ENCODE peak calls at places on chromosomes 2 and 18, in ten cellular contexts. H is uterus, S is IMR-90, R is HCT116, W is tibial nerve, F is adrenal gland, Q is esophagus squamous epithelium, D is right lobe of liver, P is endothelial cell of umbilical vein, G is upper lobe of left lung. N is an unnamed sample.

GRCh38 chr2:179861027-179861776 is at the start of gene ZNF385B:
- DNase-seq in H (peak), S (peak), R (no peak), W (no peak), F (peak), Q (no peak), D (peak), P (peak), G (no peak), N (peak)

GRCh38 chr18:62690416-62690815 is 24.9 kb upstream of the PHLPP1 start:
- DNase-seq in H (no peak), S (no peak), R (no peak), W (no peak), F (no peak), Q (no peak), D (no peak), P (no peak), G (no peak), N (no peak)

GRCh38 chr2:216057688-216058193 is 23.9 kb downstream of the PECR start:
- DNase-seq in H (no peak), S (peak), R (peak), W (no peak), F (no peak), Q (no peak), D (peak), P (no peak), G (peak), N (peak)

GRCh38 chr2:70570041-70570661 is 16.5 kb upstream of the TGFA start:
- DNase-seq in H (no peak), S (no peak), R (peak), W (no peak), F (no peak), Q (no peak), D (no peak), P (no peak), G (no peak), N (no peak)

GRCh38 chr2:12046641-12047040 is 300.2 kb downstream of the LPIN1 start:
- DNase-seq in H (no peak), S (peak), R (no peak), W (no peak), F (no peak), Q (no peak), D (no peak), P (no peak), G (no peak), N (no peak)

GRCh38 chr18:58438161-58438983 is 190.5 kb downstream of the ALPK2 start:
- DNase-seq in H (no peak), S (peak), R (no peak), W (no peak), F (no peak), Q (no peak), D (no peak), P (no peak), G (no peak), N (no peak)

GRCh38 chr2:24930768-24931167 is 10.7 kb upstream of the ADCY3 start:
- DNase-seq in H (no peak), S (peak), R (no peak), W (no peak), F (no peak), Q (no peak), D (no peak), P (no peak), G (no peak), N (no peak)

GRCh38 chr18:29780814-29781213 is 1261.7 kb downstream of the DSC3 start:
- DNase-seq in H (no peak), S (no peak), R (no peak), W (no peak), F (no peak), Q (no peak), D (no peak), P (no peak), G (no peak), N (no peak)

GRCh38 chr2:26542194-26542455 is 64.2 kb upstream of the OTOF start:
- DNase-seq in H (no peak), S (no peak), R (no peak), W (no peak), F (no peak), Q (no peak), D (no peak), P (no peak), G (no peak), N (peak)

GRCh38 chr18:10973579-10974260 is 175.6 kb downstream of the PIEZO2 start:
- DNase-seq in H (no peak), S (peak), R (no peak), W (no peak), F (peak), Q (no peak), D (no peak), P (peak), G (no peak), N (no peak)

GRCh38 chr2:109720379-109721116 is 73.6 kb upstream of the RGPD5 start:
- DNase-seq in H (no peak), S (no peak), R (no peak), W (no peak), F (no peak), Q (no peak), D (no peak), P (no peak), G (no peak), N (no peak)

GRCh38 chr18:46332286-46332801 is 228.2 kb downstream of the HAUS1 start:
- DNase-seq in H (no peak), S (no peak), R (no peak), W (no peak), F (no peak), Q (no peak), D (no peak), P (no peak), G (no peak), N (no peak)

GRCh38 chr2:40668435-40668834 is 216.5 kb upstream of the SLC8A1 start:
- DNase-seq in H (peak), S (peak), R (no peak), W (peak), F (peak), Q (no peak), D (no peak), P (no peak), G (no peak), N (no peak)

GRCh38 chr2:129821445-129821844 is 158.0 kb upstream of the RAB6C start:
- DNase-seq in H (no peak), S (no peak), R (no peak), W (no peak), F (no peak), Q (no peak), D (no peak), P (no peak), G (no peak), N (no peak)

GRCh38 chr2:24164416-24164973 is 10.4 kb upstream of the FAM228A start:
- DNase-seq in H (no peak), S (no peak), R (peak), W (no peak), F (peak), Q (no peak), D (no peak), P (no peak), G (peak), N (no peak)

GRCh38 chr2:4678937-4679336 is 975.6 kb downstream of the DCDC2C start:
- DNase-seq in H (no peak), S (no peak), R (no peak), W (no peak), F (no peak), Q (no peak), D (no peak), P (no peak), G (no peak), N (no peak)

GRCh38 chr2:53317863-53318262 is 449.7 kb upstream of the CHAC2 start:
- DNase-seq in H (no peak), S (peak), R (no peak), W (no peak), F (no peak), Q (no peak), D (no peak), P (no peak), G (no peak), N (no peak)

GRCh38 chr18:10755855-10756254 is 230.0 kb downstream of the NAPG start:
- DNase-seq in H (no peak), S (no peak), R (no peak), W (no peak), F (no peak), Q (no peak), D (no peak), P (no peak), G (no peak), N (no peak)

GRCh38 chr2:68809324-68810240 is 61.6 kb downstream of the BMP10 start:
- DNase-seq in H (no peak), S (no peak), R (no peak), W (no peak), F (no peak), Q (no peak), D (peak), P (no peak), G (no peak), N (no peak)

GRCh38 chr18:12520442-12520992 is 112.8 kb downstream of the PRELID3A start:
- DNase-seq in H (no peak), S (peak), R (no peak), W (no peak), F (no peak), Q (no peak), D (no peak), P (no peak), G (no peak), N (no peak)

GRCh38 chr2:121132054-121132453 is 152.9 kb downstream of the TFCP2L1 start:
- DNase-seq in H (no peak), S (no peak), R (no peak), W (no peak), F (no peak), Q (no peak), D (no peak), P (no peak), G (no peak), N (no peak)

GRCh38 chr2:135528006-135528405 is 3.0 kb downstream of the ZRANB3 start:
- DNase-seq in H (no peak), S (no peak), R (no peak), W (no peak), F (no peak), Q (no peak), D (no peak), P (no peak), G (no peak), N (no peak)

GRCh38 chr2:133732982-133733670 is 164.9 kb upstream of the NCKAP5 start:
- DNase-seq in H (no peak), S (no peak), R (no peak), W (no peak), F (no peak), Q (no peak), D (no peak), P (no peak), G (no peak), N (no peak)

GRCh38 chr2:45654250-45654649 is 2.8 kb downstream of the PRKCE start:
- DNase-seq in H (no peak), S (no peak), R (no peak), W (no peak), F (no peak), Q (no peak), D (no peak), P (no peak), G (no peak), N (peak)

GRCh38 chr2:113711857-113712256 is 44.6 kb downstream of the SLC35F5 start:
- DNase-seq in H (no peak), S (no peak), R (no peak), W (no peak), F (no peak), Q (no peak), D (no peak), P (no peak), G (no peak), N (peak)

GRCh38 chr18:48093104-48093503 is 162.6 kb upstream of the SMAD2 start:
- DNase-seq in H (no peak), S (no peak), R (no peak), W (no peak), F (no peak), Q (no peak), D (no peak), P (no peak), G (no peak), N (no peak)

GRCh38 chr2:157206921-157207320 is 50.6 kb upstream of the GALNT5 start:
- DNase-seq in H (no peak), S (no peak), R (no peak), W (no peak), F (no peak), Q (no peak), D (no peak), P (no peak), G (no peak), N (no peak)

GRCh38 chr2:72367530-72368225 is 220.0 kb upstream of the CYP26B1 start:
- DNase-seq in H (no peak), S (peak), R (peak), W (no peak), F (peak), Q (peak), D (peak), P (peak), G (peak), N (peak)

GRCh38 chr2:42241517-42241916 is 72.4 kb downstream of the EML4 start:
- DNase-seq in H (no peak), S (no peak), R (no peak), W (no peak), F (no peak), Q (no peak), D (no peak), P (peak), G (no peak), N (no peak)

GRCh38 chr2:42238644-42239288 is 69.6 kb downstream of the EML4 start:
- DNase-seq in H (peak), S (no peak), R (peak), W (no peak), F (peak), Q (no peak), D (peak), P (peak), G (peak), N (peak)

GRCh38 chr2:42236911-42237310 is 67.8 kb downstream of the EML4 start:
- DNase-seq in H (no peak), S (no peak), R (no peak), W (no peak), F (no peak), Q (no peak), D (no peak), P (no peak), G (no peak), N (no peak)

GRCh38 chr2:42239811-42240210 is 70.7 kb downstream of the EML4 start:
- DNase-seq in H (no peak), S (no peak), R (no peak), W (no peak), F (no peak), Q (no peak), D (no peak), P (no peak), G (no peak), N (no peak)

DNA sequence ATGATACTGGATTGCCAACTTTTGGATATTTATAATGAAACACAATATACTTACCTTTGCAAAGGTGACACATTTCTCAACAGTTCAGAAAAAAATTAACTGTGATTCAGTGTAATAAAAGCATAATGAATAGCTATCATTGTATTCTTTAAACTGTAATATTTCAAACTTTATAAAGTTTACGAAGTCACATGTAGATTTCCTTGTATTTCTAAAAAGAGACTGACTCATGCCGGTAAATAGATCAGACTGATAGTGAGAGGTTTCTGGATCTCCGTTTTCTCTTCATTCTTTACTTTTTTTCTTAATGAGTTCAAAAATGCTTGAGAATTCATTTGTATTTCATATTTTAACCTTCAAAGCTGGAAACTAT is 70.1 kb downstream of the EML4 start:
- DNase-seq in H (no peak), S (no peak), R (no peak), W (no peak), F (no peak), Q (no peak), D (no peak), P (peak), G (no peak), N (no peak)
- TF ChIP-seq POLR2A in H (no peak), S (no peak), R (no peak), W (no peak), F (no peak), Q (no peak), D (no peak), P (no peak), G (no peak), N (no peak)

GRCh38 chr2:16652296-16653082 is 13.1 kb downstream of the CYRIA start:
- DNase-seq in H (peak), S (peak), R (no peak), W (no peak), F (no peak), Q (no peak), D (no peak), P (no peak), G (peak), N (peak)

GRCh38 chr2:16647992-16648617 is 17.5 kb downstream of the CYRIA start:
- DNase-seq in H (no peak), S (no peak), R (no peak), W (no peak), F (no peak), Q (no peak), D (no peak), P (no peak), G (no peak), N (no peak)

GRCh38 chr2:16650287-16651249 is 15.1 kb downstream of the CYRIA start:
- DNase-seq in H (no peak), S (peak), R (no peak), W (no peak), F (peak), Q (no peak), D (no peak), P (peak), G (no peak), N (peak)

GRCh38 chr2:16653083-16653375 is 12.6 kb downstream of the CYRIA start:
- DNase-seq in H (peak), S (no peak), R (no peak), W (no peak), F (peak), Q (no peak), D (no peak), P (no peak), G (no peak), N (peak)

GRCh38 chr2:16649353-16650286 is 16.0 kb downstream of the CYRIA start:
- DNase-seq in H (no peak), S (no peak), R (no peak), W (no peak), F (no peak), Q (no peak), D (no peak), P (no peak), G (no peak), N (no peak)
- TF ChIP-seq CTCF in H (no peak), S (no peak), R (no peak), W (no peak), F (no peak), Q (no peak), D (no peak), P (no peak), G (no peak), N (no peak)

DNA sequence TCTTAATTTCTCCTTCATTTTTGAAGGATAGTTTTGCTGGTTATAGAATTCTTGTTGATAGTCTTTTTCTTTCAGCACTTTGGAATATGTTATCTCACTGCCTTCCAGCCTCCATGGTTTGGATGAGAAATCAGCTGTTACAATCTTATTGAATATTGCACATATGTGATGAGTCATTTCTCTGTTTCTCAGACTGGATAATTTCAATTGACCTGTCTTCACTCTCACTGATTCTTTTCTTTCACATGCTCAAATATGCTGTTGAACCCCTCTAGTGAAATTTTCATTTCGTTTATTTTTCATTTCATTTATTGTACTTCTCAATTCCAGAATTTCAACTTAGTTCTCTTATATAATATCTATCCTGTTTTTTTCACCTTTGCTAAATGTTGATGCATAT is 22.2 kb downstream of the PDK1 start:
- DNase-seq in H (no peak), S (peak), R (no peak), W (no peak), F (no peak), Q (no peak), D (no peak), P (no peak), G (no peak), N (no peak)
- TF ChIP-seq POLR2A in H (no peak), S (no peak), R (no peak), W (no peak), F (no peak), Q (no peak), D (no peak), P (no peak), G (no peak), N (no peak)

GRCh38 chr18:44901283-44901682 is 220.6 kb downstream of the SETBP1 start:
- DNase-seq in H (no peak), S (no peak), R (no peak), W (no peak), F (no peak), Q (no peak), D (no peak), P (no peak), G (no peak), N (no peak)
- TF ChIP-seq CTCF in H (no peak), S (peak), R (no peak), W (no peak), F (no peak), Q (no peak), D (no peak), P (no peak), G (no peak), N (no peak)

GRCh38 chr2:188227713-188228112 is 64.0 kb upstream of the GULP1 start:
- DNase-seq in H (no peak), S (no peak), R (no peak), W (no peak), F (no peak), Q (no peak), D (no peak), P (no peak), G (no peak), N (no peak)
- TF ChIP-seq POLR2A in H (no peak), S (no peak), R (no peak), W (no peak), F (no peak), Q (no peak), D (no peak), P (no peak), G (no peak), N (no peak)

DNA sequence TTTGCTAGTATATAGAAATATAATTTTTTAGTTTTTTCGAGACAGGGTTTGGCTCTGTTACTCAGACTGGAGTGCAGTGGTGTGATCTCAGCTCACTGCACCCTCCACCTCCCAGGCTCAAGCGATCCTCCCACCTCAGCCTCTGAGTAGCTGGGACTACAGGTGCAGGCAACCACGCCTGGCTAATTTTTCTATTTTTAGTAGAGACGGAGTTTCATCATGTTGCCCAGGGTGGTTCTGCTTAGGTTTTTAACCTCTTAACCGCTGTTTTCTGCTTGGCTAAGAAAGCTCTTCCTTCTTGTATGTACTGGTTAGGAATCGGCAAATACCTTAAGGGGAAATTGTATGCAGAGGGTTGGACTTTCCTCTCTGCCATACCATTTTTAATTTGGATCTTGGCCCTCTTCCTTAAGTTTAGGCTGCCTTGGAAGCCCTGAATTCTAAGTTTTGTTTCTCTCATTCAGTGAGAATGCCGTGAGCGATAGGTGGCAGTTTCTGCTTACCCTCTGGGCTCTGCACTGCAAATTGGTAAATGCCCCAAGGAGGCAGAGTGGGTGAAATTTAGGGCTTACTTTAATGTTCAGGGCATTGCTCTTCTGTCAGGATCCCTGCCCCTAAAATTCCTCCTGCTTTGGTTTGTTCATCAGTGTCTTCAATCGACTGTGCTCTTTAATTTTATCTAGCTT is 32.3 kb downstream of the EML6 start:
- DNase-seq in H (no peak), S (no peak), R (no peak), W (no peak), F (no peak), Q (no peak), D (no peak), P (no peak), G (no peak), N (peak)
- TF ChIP-seq CTCF in H (no peak), S (no peak), R (no peak), W (no peak), F (no peak), Q (peak), D (no peak), P (no peak), G (no peak), N (no peak)

N was measured in thyroid gland.